ENCODE peak calls at places on chromosomes 11 and 22, in six cellular contexts. X is iris pigment epithelial cell; C is GM12892; U is memory B cell; R is activated T-helper 1 cell treated with anti-CD3 and anti-CD28 coated beads, Interleukin-12 subunit alpha, Interleukin-12 subunit beta, Interleukin-2, Interleukin-4 antibody, amounts not matched to agents 30 ng/mL and 10 ng/mL and 1 ng/mL, durations not matched to agents 14 hours and 24 hours and 36 hours; Y is ACHN. I is an unnamed sample.

GRCh38 chr11:107116358-107116757 is 98.1 kb upstream of the GUCY1A2 start:
- DNase-seq in C (no peak), Y (peak; percentile 73), X (peak; percentile 69), R (no peak), U (no peak), I (no peak)

GRCh38 chr11:36123353-36124220 is 165.6 kb downstream of the COMMD9 start:
- DNase-seq in U (no peak), Y (no peak), R (no peak), C (no peak), X (peak; percentile 39), I (no peak)

GRCh38 chr11:114255289-114255688 is 40.9 kb upstream of the NNMT start:
- DNase-seq in R (no peak), U (no peak), Y (no peak), C (no peak), X (no peak), I (no peak)

GRCh38 chr22:49964136-49964492 is 3.5 kb downstream of the PIM3 start:
- DNase-seq in X (no peak), U (no peak), C (no peak), R (no peak), Y (no peak), I (no peak)

GRCh38 chr11:22343411-22344032 is 5.3 kb downstream of the SLC17A6 start:
- DNase-seq in X (no peak), R (no peak), C (no peak), Y (no peak), U (no peak), I (no peak)

GRCh38 chr22:30878516-30879365 is 89.8 kb downstream of the MORC2 start:
- DNase-seq in C (no peak), Y (no peak), X (no peak), U (no peak), R (no peak), I (no peak)

GRCh38 chr11:69603978-69604524 is 36.9 kb upstream of the CCND1 start:
- DNase-seq in R (no peak), Y (no peak), U (no peak), X (no peak), C (no peak), I (no peak)

GRCh38 chr11:112274007-112274783 is 13.5 kb upstream of the PLET1 start:
- DNase-seq in X (no peak), Y (no peak), R (no peak), C (no peak), U (no peak), I (no peak)

GRCh38 chr22:19545935-19546207 is 21.7 kb upstream of the CLDN5 start:
- DNase-seq in X (no peak), Y (no peak), U (no peak), R (no peak), C (no peak), I (no peak)

GRCh38 chr11:78868563-78868962 is 293.9 kb upstream of the NARS2 start:
- DNase-seq in X (no peak), Y (no peak), R (no peak), U (no peak), C (no peak), I (no peak)

GRCh38 chr11:125123947-125124633 is 12.7 kb upstream of the TMEM218 start:
- DNase-seq in U (peak; percentile 19), C (peak; percentile 19), Y (peak; percentile 39), R (no peak), X (peak; percentile 70), I (no peak)

GRCh38 chr11:115845872-115846271 is 341.7 kb upstream of the CADM1 start:
- DNase-seq in Y (no peak), R (no peak), X (no peak), U (no peak), C (no peak), I (no peak)

GRCh38 chr22:50699001-50699753 is 26.6 kb downstream of the SHANK3 start:
- DNase-seq in R (no peak), C (no peak), Y (no peak), X (no peak), U (no peak), I (no peak)

GRCh38 chr22:28773461-28773867 is 969 bp downstream of the CCDC117 start:
- DNase-seq in C (peak; percentile 23), X (peak; percentile 76), Y (no peak), U (no peak), R (no peak), I (peak; percentile 23)

GRCh38 chr11:86818466-86819282 is 18.3 kb downstream of the PRSS23 start:
- DNase-seq in U (peak; percentile 8), Y (peak; percentile 77), R (no peak), X (peak; percentile 83), C (no peak), I (no peak)

GRCh38 chr11:21975242-21975641 is 217.6 kb upstream of the ANO5 start:
- DNase-seq in Y (no peak), C (no peak), U (no peak), X (no peak), R (no peak), I (no peak)

GRCh38 chr22:45503816-45504702 is 1.4 kb downstream of the FBLN1 start:
- DNase-seq in X (peak; percentile 81), R (no peak), U (no peak), C (no peak), Y (no peak), I (no peak)

GRCh38 chr11:115929618-115930129 is 425.5 kb upstream of the CADM1 start:
- DNase-seq in Y (peak; percentile 29), X (no peak), U (no peak), C (no peak), R (no peak), I (no peak)

GRCh38 chr11:45091563-45092392 is 54.7 kb upstream of the PRDM11 start:
- DNase-seq in U (no peak), X (no peak), C (no peak), R (no peak), Y (no peak), I (no peak)

GRCh38 chr11:121449123-121449522 is 3.0 kb upstream of the SORL1 start:
- DNase-seq in X (no peak), Y (no peak), U (no peak), R (no peak), C (no peak), I (no peak)

I was measured in GM18507.